ENCODE peak calls at places on chromosomes 13 and 19, in ten cellular contexts. One of them, this sample, is unnamed.
A peak's percentile ranks its signal among the peaks of the same experiment; 100 is the strongest.

GRCh38 chr13:45705145-45705695 is 3.1 kb downstream of the CBY2 start:
- DNase-seq in activated CD4-positive, alpha-beta T cell treated with anti-CD3 and anti-CD28 coated beads for 4 hours: no peak
- DNase-seq in stimulated activated CD8-positive, alpha-beta memory T cell treated with anti-CD3 and anti-CD28 coated beads, Interleukin-2, amount 100 ng/mL, for 48 hours: no peak
- DNase-seq in activated naive CD8-positive, alpha-beta T cell treated with anti-CD3 and anti-CD28 coated beads for 36 hours: no peak
- DNase-seq in epithelial cell of prostate: no peak
- DNase-seq in stimulated activated CD4-positive, alpha-beta T cell treated with anti-CD3 and anti-CD28 coated beads, TNF-alpha, amount 100 ng/mL, for 48 hours: no peak
- DNase-seq in GM06990: no peak
- DNase-seq in mucosa of gallbladder: no peak
- DNase-seq in neural crest cell: no peak
- DNase-seq in NCI-H345: no peak
- DNase-seq in this sample: no peak

GRCh38 chr13:93867481-93867880 is 612.0 kb downstream of the DCT start:
- DNase-seq in activated CD4-positive, alpha-beta T cell treated with anti-CD3 and anti-CD28 coated beads for 4 hours: no peak
- DNase-seq in stimulated activated CD8-positive, alpha-beta memory T cell treated with anti-CD3 and anti-CD28 coated beads, Interleukin-2, amount 100 ng/mL, for 48 hours: no peak
- DNase-seq in activated naive CD8-positive, alpha-beta T cell treated with anti-CD3 and anti-CD28 coated beads for 36 hours: no peak
- DNase-seq in epithelial cell of prostate: no peak
- DNase-seq in stimulated activated CD4-positive, alpha-beta T cell treated with anti-CD3 and anti-CD28 coated beads, TNF-alpha, amount 100 ng/mL, for 48 hours: no peak
- DNase-seq in GM06990: no peak
- DNase-seq in mucosa of gallbladder: no peak
- DNase-seq in neural crest cell: no peak
- DNase-seq in NCI-H345: no peak
- DNase-seq in this sample: no peak

GRCh38 chr19:49113762-49114629 is at the start of gene LIN7B:
- DNase-seq in activated CD4-positive, alpha-beta T cell treated with anti-CD3 and anti-CD28 coated beads for 4 hours: peak; percentile 67
- DNase-seq in stimulated activated CD8-positive, alpha-beta memory T cell treated with anti-CD3 and anti-CD28 coated beads, Interleukin-2, amount 100 ng/mL, for 48 hours: peak; percentile 69
- DNase-seq in activated naive CD8-positive, alpha-beta T cell treated with anti-CD3 and anti-CD28 coated beads for 36 hours: peak; percentile 89
- DNase-seq in epithelial cell of prostate: no peak
- DNase-seq in stimulated activated CD4-positive, alpha-beta T cell treated with anti-CD3 and anti-CD28 coated beads, TNF-alpha, amount 100 ng/mL, for 48 hours: peak; percentile 67
- DNase-seq in GM06990: peak; percentile 86
- DNase-seq in mucosa of gallbladder: peak; percentile 53
- DNase-seq in neural crest cell: peak; percentile 69
- DNase-seq in NCI-H345: peak; percentile 61
- DNase-seq in this sample: no peak

GRCh38 chr13:111519490-111520170 is 199.2 kb downstream of the TEX29 start:
- DNase-seq in activated CD4-positive, alpha-beta T cell treated with anti-CD3 and anti-CD28 coated beads for 4 hours: no peak
- DNase-seq in stimulated activated CD8-positive, alpha-beta memory T cell treated with anti-CD3 and anti-CD28 coated beads, Interleukin-2, amount 100 ng/mL, for 48 hours: no peak
- DNase-seq in activated naive CD8-positive, alpha-beta T cell treated with anti-CD3 and anti-CD28 coated beads for 36 hours: no peak
- DNase-seq in epithelial cell of prostate: no peak
- DNase-seq in stimulated activated CD4-positive, alpha-beta T cell treated with anti-CD3 and anti-CD28 coated beads, TNF-alpha, amount 100 ng/mL, for 48 hours: no peak
- DNase-seq in GM06990: no peak
- DNase-seq in mucosa of gallbladder: no peak
- DNase-seq in neural crest cell: no peak
- DNase-seq in NCI-H345: no peak
- DNase-seq in this sample: no peak

GRCh38 chr13:101529419-101529818 is 76.9 kb downstream of the ITGBL1 start:
- DNase-seq in activated CD4-positive, alpha-beta T cell treated with anti-CD3 and anti-CD28 coated beads for 4 hours: no peak
- DNase-seq in stimulated activated CD8-positive, alpha-beta memory T cell treated with anti-CD3 and anti-CD28 coated beads, Interleukin-2, amount 100 ng/mL, for 48 hours: no peak
- DNase-seq in activated naive CD8-positive, alpha-beta T cell treated with anti-CD3 and anti-CD28 coated beads for 36 hours: no peak
- DNase-seq in epithelial cell of prostate: peak; percentile 14
- DNase-seq in stimulated activated CD4-positive, alpha-beta T cell treated with anti-CD3 and anti-CD28 coated beads, TNF-alpha, amount 100 ng/mL, for 48 hours: no peak
- DNase-seq in GM06990: no peak
- DNase-seq in mucosa of gallbladder: no peak
- DNase-seq in neural crest cell: no peak
- DNase-seq in NCI-H345: no peak
- DNase-seq in this sample: no peak

GRCh38 chr13:67588607-67589006 is 358.5 kb upstream of the PCDH9 start:
- DNase-seq in activated CD4-positive, alpha-beta T cell treated with anti-CD3 and anti-CD28 coated beads for 4 hours: no peak
- DNase-seq in stimulated activated CD8-positive, alpha-beta memory T cell treated with anti-CD3 and anti-CD28 coated beads, Interleukin-2, amount 100 ng/mL, for 48 hours: no peak
- DNase-seq in activated naive CD8-positive, alpha-beta T cell treated with anti-CD3 and anti-CD28 coated beads for 36 hours: no peak
- DNase-seq in epithelial cell of prostate: no peak
- DNase-seq in stimulated activated CD4-positive, alpha-beta T cell treated with anti-CD3 and anti-CD28 coated beads, TNF-alpha, amount 100 ng/mL, for 48 hours: no peak
- DNase-seq in GM06990: no peak
- DNase-seq in mucosa of gallbladder: no peak
- DNase-seq in neural crest cell: no peak
- DNase-seq in NCI-H345: no peak
- DNase-seq in this sample: no peak

GRCh38 chr13:113932060-113932459 is 41.8 kb downstream of the C13orf46 start:
- DNase-seq in activated CD4-positive, alpha-beta T cell treated with anti-CD3 and anti-CD28 coated beads for 4 hours: no peak
- DNase-seq in stimulated activated CD8-positive, alpha-beta memory T cell treated with anti-CD3 and anti-CD28 coated beads, Interleukin-2, amount 100 ng/mL, for 48 hours: no peak
- DNase-seq in activated naive CD8-positive, alpha-beta T cell treated with anti-CD3 and anti-CD28 coated beads for 36 hours: no peak
- DNase-seq in epithelial cell of prostate: no peak
- DNase-seq in stimulated activated CD4-positive, alpha-beta T cell treated with anti-CD3 and anti-CD28 coated beads, TNF-alpha, amount 100 ng/mL, for 48 hours: no peak
- DNase-seq in GM06990: no peak
- DNase-seq in mucosa of gallbladder: no peak
- DNase-seq in neural crest cell: no peak
- DNase-seq in NCI-H345: no peak
- DNase-seq in this sample: no peak

GRCh38 chr13:111554539-111555267 is 234.3 kb downstream of the TEX29 start:
- DNase-seq in activated CD4-positive, alpha-beta T cell treated with anti-CD3 and anti-CD28 coated beads for 4 hours: no peak
- DNase-seq in stimulated activated CD8-positive, alpha-beta memory T cell treated with anti-CD3 and anti-CD28 coated beads, Interleukin-2, amount 100 ng/mL, for 48 hours: no peak
- DNase-seq in activated naive CD8-positive, alpha-beta T cell treated with anti-CD3 and anti-CD28 coated beads for 36 hours: no peak
- DNase-seq in epithelial cell of prostate: no peak
- DNase-seq in stimulated activated CD4-positive, alpha-beta T cell treated with anti-CD3 and anti-CD28 coated beads, TNF-alpha, amount 100 ng/mL, for 48 hours: no peak
- DNase-seq in GM06990: no peak
- DNase-seq in mucosa of gallbladder: no peak
- DNase-seq in neural crest cell: no peak
- DNase-seq in NCI-H345: no peak
- DNase-seq in this sample: no peak

GRCh38 chr19:11435833-11436313 is 438 bp downstream of the PRKCSH start:
- DNase-seq in activated CD4-positive, alpha-beta T cell treated with anti-CD3 and anti-CD28 coated beads for 4 hours: no peak
- DNase-seq in stimulated activated CD8-positive, alpha-beta memory T cell treated with anti-CD3 and anti-CD28 coated beads, Interleukin-2, amount 100 ng/mL, for 48 hours: no peak
- DNase-seq in activated naive CD8-positive, alpha-beta T cell treated with anti-CD3 and anti-CD28 coated beads for 36 hours: peak; percentile 22
- DNase-seq in epithelial cell of prostate: no peak
- DNase-seq in stimulated activated CD4-positive, alpha-beta T cell treated with anti-CD3 and anti-CD28 coated beads, TNF-alpha, amount 100 ng/mL, for 48 hours: no peak
- DNase-seq in GM06990: no peak
- DNase-seq in mucosa of gallbladder: no peak
- DNase-seq in neural crest cell: no peak
- DNase-seq in NCI-H345: no peak
- DNase-seq in this sample: no peak

This sample was measured in keratinocyte.